ENCODE peak calls at places on chromosomes 12 and 14, in eight cellular contexts. O, P, Y, G, S, K, H and M are unnamed samples. For H3K4me1 and H3K27me3, the result is how much of the 10 kb centered on the place peaks cover.

GRCh38 chr14:80924365-80925103 is 17.0 kb downstream of the CEP128 start:
- DNase-seq in O (no peak), P (no peak), Y (no peak), G (no peak), S (no peak), K (no peak), H (no peak), M (no peak)

GRCh38 chr14:76710093-76711010 is 50.9 kb upstream of the VASH1 start:
- DNase-seq in O (peak), P (peak), Y (peak), G (no peak), S (peak), K (no peak), H (peak), M (peak)

GRCh38 chr12:48765753-48766162 is 23.1 kb downstream of the ADCY6 start:
- DNase-seq in O (no peak), P (no peak), Y (no peak), G (no peak), S (no peak), K (no peak), H (no peak), M (no peak)

GRCh38 chr12:102960766-102961487 is 3.5 kb downstream of the ASCL1 start:
- DNase-seq in O (no peak), P (no peak), Y (no peak), G (no peak), S (no peak), K (no peak), H (no peak), M (no peak)

GRCh38 chr12:25327321-25327720 is 76.6 kb upstream of the KRAS start:
- DNase-seq in O (no peak), P (no peak), Y (no peak), G (no peak), S (no peak), K (no peak), H (no peak), M (no peak)

GRCh38 chr14:23401331-23401730 is 6.7 kb downstream of the MYH6 start:
- DNase-seq in O (no peak), P (no peak), Y (no peak), G (no peak), S (no peak), K (no peak), H (no peak), M (no peak)

GRCh38 chr12:111606651-111607232 is 7.6 kb upstream of the ATXN2 start:
- DNase-seq in O (no peak), P (no peak), Y (no peak), G (no peak), S (no peak), K (no peak), H (no peak), M (peak)

GRCh38 chr12:95198914-95199313 is 18.4 kb downstream of the FGD6 start:
- DNase-seq in O (no peak), P (no peak), Y (no peak), G (no peak), S (no peak), K (no peak), H (no peak), M (no peak)

GRCh38 chr12:105315726-105316125 is 14.8 kb upstream of the C12orf75 start:
- DNase-seq in O (no peak), P (no peak), Y (no peak), G (no peak), S (no peak), K (no peak), H (no peak), M (no peak)

GRCh38 chr14:93078830-93079229 is 36.9 kb downstream of the ITPK1 start:
- DNase-seq in O (no peak), P (no peak), Y (no peak), G (no peak), S (no peak), K (no peak), H (no peak), M (no peak)

GRCh38 chr12:104506691-104507401 is 50.1 kb downstream of the CHST11 start:
- DNase-seq in O (no peak), P (no peak), Y (no peak), G (no peak), S (peak), K (no peak), H (no peak), M (no peak)

GRCh38 chr14:92677955-92678354 is 70.5 kb downstream of the LGMN start:
- DNase-seq in O (no peak), P (no peak), Y (no peak), G (no peak), S (no peak), K (no peak), H (no peak), M (no peak)

DNA sequence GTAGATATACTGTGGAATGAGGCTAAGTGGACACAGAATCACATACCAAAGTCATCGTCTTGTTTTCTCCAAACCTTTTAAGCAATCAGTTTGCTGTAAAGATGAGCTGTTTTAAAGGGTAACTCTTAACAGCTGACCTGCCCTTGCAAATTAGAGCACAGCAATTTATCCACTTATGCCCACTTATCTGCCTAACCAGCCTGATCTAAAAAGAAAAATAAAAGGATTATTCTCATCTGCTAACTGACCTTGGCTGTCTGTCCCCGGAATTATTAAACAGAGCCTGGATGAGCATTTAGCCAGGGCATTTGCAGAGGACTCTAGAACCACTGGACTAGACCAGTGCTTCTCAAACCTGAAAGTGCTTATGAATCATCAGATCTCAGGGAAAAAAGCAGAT is 174.2 kb upstream of the BCL2L14 start:
- DNase-seq in O (no peak), P (no peak), Y (no peak), G (no peak), S (no peak), K (no peak), H (no peak), M (no peak)
- H3K4me1 ChIP-seq in O (under half), P (under half), Y (under half), G (under half), S (under half), K (under half), H (under half), M (under half)

GRCh38 chr14:100567877-100568163 is 19.4 kb downstream of the BEGAIN start:
- DNase-seq in O (no peak), P (no peak), Y (no peak), G (no peak), S (no peak), K (no peak), H (no peak), M (no peak)
- H3K27me3 ChIP-seq in O (under half), P (under half), Y (half or more), G (under half), S (under half), K (half or more), H (half or more), M (under half)

GRCh38 chr12:108564724-108565123 is 2.3 kb downstream of the ISCU start:
- DNase-seq in O (no peak), P (no peak), Y (no peak), G (no peak), S (no peak), K (no peak), H (no peak), M (no peak)
- H3K27ac ChIP-seq in O (peak), P (peak), Y (no peak), G (peak), S (no peak), K (no peak), H (no peak), M (no peak)

GRCh38 chr14:68961361-68961760 is 17.7 kb downstream of the ACTN1 start:
- DNase-seq in O (no peak), P (no peak), Y (no peak), G (no peak), S (no peak), K (no peak), H (no peak), M (no peak)
- H3K4me1 ChIP-seq in O (under half), P (under half), Y (half or more), G (half or more), S (under half), K (half or more), H (under half), M (half or more)

GRCh38 chr14:104472073-104472472 is 107.5 kb upstream of the C14orf180 start:
- DNase-seq in O (no peak), P (no peak), Y (no peak), G (no peak), S (no peak), K (no peak), H (no peak), M (no peak)

GRCh38 chr14:104472536-104473243 is 106.9 kb upstream of the C14orf180 start:
- DNase-seq in O (no peak), P (no peak), Y (no peak), G (no peak), S (no peak), K (no peak), H (no peak), M (no peak)

GRCh38 chr14:104471114-104471513 is 108.5 kb upstream of the C14orf180 start:
- DNase-seq in O (no peak), P (no peak), Y (no peak), G (no peak), S (no peak), K (no peak), H (no peak), M (no peak)

GRCh38 chr14:104469591-104469990 is 110.0 kb upstream of the C14orf180 start:
- DNase-seq in O (no peak), P (no peak), Y (no peak), G (no peak), S (no peak), K (no peak), H (no peak), M (no peak)

DNA sequence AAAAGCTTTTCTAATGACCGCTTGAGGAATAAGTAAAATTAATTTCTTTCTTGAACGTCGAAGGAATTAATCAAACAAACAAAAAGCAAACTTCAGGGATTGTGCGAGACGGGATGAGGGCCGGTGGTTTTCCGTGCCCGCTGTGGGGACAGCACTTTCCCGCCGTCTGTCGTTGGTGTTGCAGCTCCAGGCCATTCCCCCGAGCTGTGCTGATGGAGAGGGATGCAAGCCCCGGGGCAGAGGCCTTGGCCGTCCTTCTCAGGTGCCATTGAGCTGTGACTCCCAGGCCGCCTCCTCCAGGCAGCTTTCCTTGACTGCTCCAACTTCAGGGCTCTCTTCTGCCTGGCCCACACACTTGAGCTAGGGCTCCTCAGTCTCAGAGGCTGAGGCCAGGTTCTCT is 109.0 kb upstream of the C14orf180 start:
- DNase-seq in O (no peak), P (no peak), Y (no peak), G (no peak), S (no peak), K (peak), H (no peak), M (no peak)
- H3K27me3 ChIP-seq in O (under half), P (under half), Y (under half), G (under half), S (under half), K (under half), H (under half), M (under half)

DNA sequence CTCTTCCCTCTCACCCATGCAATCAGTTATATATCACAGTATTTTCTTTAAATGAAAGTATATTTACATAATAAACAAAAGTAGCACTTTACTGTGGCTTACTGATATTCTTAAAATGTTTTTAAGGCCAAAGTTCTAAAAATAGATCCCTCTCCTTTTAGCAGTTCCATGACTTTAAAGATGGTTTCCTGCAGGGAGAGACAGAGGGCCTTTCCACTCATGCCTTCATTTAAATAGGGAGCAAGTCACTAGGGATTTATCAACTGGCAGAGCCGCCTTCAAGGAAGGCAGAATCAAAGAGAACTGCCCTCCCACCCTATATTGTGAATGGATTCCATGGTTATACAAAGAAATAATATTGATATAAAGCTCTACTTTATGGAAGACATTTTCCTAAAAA is 55.5 kb downstream of the DUSP16 start:
- DNase-seq in O (peak), P (no peak), Y (no peak), G (no peak), S (no peak), K (no peak), H (no peak), M (no peak)
- H3K27ac ChIP-seq in O (no peak), P (peak), Y (peak), G (peak), S (no peak), K (peak), H (no peak), M (no peak)

DNA sequence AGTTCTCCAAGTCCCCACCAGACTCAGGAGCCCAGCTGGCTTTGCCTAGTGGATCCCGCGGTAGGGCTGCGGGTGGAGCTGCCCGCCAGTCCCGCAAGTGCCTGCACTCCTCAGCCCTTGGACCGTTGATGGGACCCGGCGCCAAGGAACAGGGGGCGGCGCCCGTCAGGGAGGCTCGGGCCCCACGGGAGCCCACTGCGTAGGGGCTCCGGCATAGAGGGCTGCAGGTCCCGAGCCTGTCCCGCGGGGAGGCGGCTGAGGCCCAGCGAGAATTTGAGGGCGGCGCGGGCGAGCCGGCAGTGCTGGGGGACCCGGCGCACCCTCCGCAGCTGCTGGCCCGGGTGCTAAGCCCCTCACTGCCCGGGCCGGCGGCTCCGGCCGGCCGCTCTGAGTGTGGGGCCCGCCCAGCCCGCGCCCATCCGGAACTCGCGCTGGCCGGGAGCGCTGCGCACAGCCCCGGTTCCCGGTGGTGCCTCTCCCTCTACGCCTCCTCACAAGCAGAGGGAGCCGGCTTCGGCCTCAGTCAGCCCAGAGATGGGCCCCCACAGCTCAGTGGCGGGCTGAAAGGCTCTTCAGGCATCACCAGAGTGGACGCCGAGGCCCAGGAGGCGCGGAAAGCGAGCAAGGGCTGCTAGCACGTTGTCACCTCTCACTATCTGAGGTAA is 452.4 kb upstream of the LRFN5 start:
- DNase-seq in O (no peak), P (no peak), Y (no peak), G (no peak), S (no peak), K (no peak), H (no peak), M (no peak)
- H3K4me1 ChIP-seq in O (under half), P (under half), Y (under half), G (under half), S (under half), K (under half), H (under half), M (under half)